ENCODE peak calls at places on chromosome 14, in seven cellular contexts. B, Y, R, I, L, P and F are unnamed samples.

GRCh38 chr14:75459099-75459741 is 31.4 kb downstream of the JDP2 start:
- DNase-seq in B (no peak), Y (no peak), R (no peak), I (no peak), L (no peak), P (no peak), F (peak)

GRCh38 chr14:80602931-80603330 is 338.6 kb downstream of the CEP128 start:
- DNase-seq in B (peak), Y (no peak), R (no peak), I (no peak), L (no peak), P (no peak), F (no peak)

GRCh38 chr14:97295108-97295710 is 498.0 kb downstream of the VRK1 start:
- DNase-seq in B (no peak), Y (no peak), R (no peak), I (no peak), L (no peak), P (no peak), F (no peak)

GRCh38 chr14:67674139-67674479 is 323 bp downstream of the VTI1B start:
- DNase-seq in B (peak), Y (no peak), R (peak), I (peak), L (peak), P (peak), F (peak)

GRCh38 chr14:69284170-69284569 is 24.2 kb downstream of the GALNT16 start:
- DNase-seq in B (no peak), Y (no peak), R (no peak), I (no peak), L (no peak), P (no peak), F (no peak)

GRCh38 chr14:52473557-52473956 is 78.7 kb downstream of the TXNDC16 start:
- DNase-seq in B (peak), Y (no peak), R (peak), I (no peak), L (no peak), P (peak), F (peak)

GRCh38 chr14:58966991-58967390 is 221.5 kb upstream of the DAAM1 start:
- DNase-seq in B (no peak), Y (no peak), R (no peak), I (no peak), L (no peak), P (no peak), F (no peak)

GRCh38 chr14:23646648-23647549 is 10.7 kb downstream of the DHRS2 start:
- DNase-seq in B (no peak), Y (no peak), R (no peak), I (no peak), L (no peak), P (peak), F (no peak)

GRCh38 chr14:63492391-63492790 is 50.8 kb downstream of the PPP2R5E start:
- DNase-seq in B (no peak), Y (no peak), R (no peak), I (no peak), L (no peak), P (no peak), F (no peak)

GRCh38 chr14:39956372-39956771 is 524.1 kb upstream of the FBXO33 start:
- DNase-seq in B (no peak), Y (no peak), R (peak), I (no peak), L (no peak), P (no peak), F (no peak)

GRCh38 chr14:43651185-43651787 is 855.8 kb downstream of the FSCB start:
- DNase-seq in B (no peak), Y (no peak), R (no peak), I (no peak), L (no peak), P (peak), F (no peak)

GRCh38 chr14:76287063-76287462 is 88.9 kb upstream of the ESRRB start:
- DNase-seq in B (no peak), Y (no peak), R (no peak), I (no peak), L (no peak), P (no peak), F (no peak)

GRCh38 chr14:23171251-23171975 is 12.0 kb downstream of the SLC7A8 start:
- DNase-seq in B (no peak), Y (no peak), R (no peak), I (no peak), L (no peak), P (no peak), F (peak)

GRCh38 chr14:37142835-37143499 is 29.4 kb downstream of the SLC25A21 start:
- DNase-seq in B (no peak), Y (no peak), R (no peak), I (no peak), L (no peak), P (peak), F (peak)

GRCh38 chr14:21201732-21202462 is 46.0 kb upstream of the OR5AU1 start:
- DNase-seq in B (no peak), Y (no peak), R (no peak), I (no peak), L (no peak), P (no peak), F (no peak)

GRCh38 chr14:78448483-78449094 is 278.4 kb downstream of the NRXN3 start:
- DNase-seq in B (peak), Y (peak), R (peak), I (peak), L (peak), P (peak), F (peak)

GRCh38 chr14:31449971-31450610 is 7.2 kb downstream of the DTD2 start:
- DNase-seq in B (peak), Y (no peak), R (peak), I (no peak), L (peak), P (peak), F (peak)

GRCh38 chr14:33629721-33630287 is 321.1 kb downstream of the EGLN3 start:
- DNase-seq in B (no peak), Y (no peak), R (no peak), I (no peak), L (no peak), P (no peak), F (no peak)

GRCh38 chr14:40859065-40859464 is 747.6 kb upstream of the LRFN5 start:
- DNase-seq in B (no peak), Y (no peak), R (no peak), I (no peak), L (no peak), P (no peak), F (no peak)

DNA sequence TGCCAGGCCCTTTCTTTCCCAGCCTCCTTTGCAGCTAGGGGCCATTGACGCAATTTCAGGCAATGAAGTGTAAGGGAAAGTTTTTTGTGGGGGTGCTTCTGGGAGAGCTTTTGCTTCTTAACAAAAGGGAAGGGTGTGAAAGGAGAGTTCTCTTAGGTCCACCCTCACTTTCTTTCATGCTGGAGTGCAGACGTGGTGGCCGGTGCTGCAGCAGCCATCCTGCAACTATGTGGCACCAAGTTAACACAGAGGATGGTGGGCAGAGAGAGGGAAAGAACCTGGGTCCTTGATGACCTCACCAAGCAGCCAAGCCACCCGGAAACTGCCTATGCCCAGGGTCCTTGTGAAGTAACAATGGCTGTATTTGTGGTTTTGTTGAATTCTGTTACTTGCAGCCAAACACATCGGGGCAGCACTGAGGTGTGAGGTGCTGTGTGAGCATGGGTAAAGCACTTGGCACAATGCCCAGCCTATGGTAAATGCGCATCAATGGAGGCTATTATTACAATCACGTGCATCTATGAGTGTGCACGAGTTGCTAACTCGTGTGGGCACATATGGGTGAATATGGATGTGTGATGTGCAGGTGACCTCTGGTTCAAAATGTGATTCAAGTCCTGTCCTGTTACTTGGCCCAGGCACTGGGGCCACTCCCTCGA is 122.6 kb downstream of the CALM1 start:
- DNase-seq in B (no peak), Y (no peak), R (no peak), I (no peak), L (no peak), P (no peak), F (no peak)
- TF ChIP-seq JUND in B (no peak), Y (no peak), R (no peak), I (no peak), L (no peak), P (no peak), F (no peak)

GRCh38 chr14:99412122-99413061 is 68.3 kb downstream of the SETD3 start:
- DNase-seq in B (no peak), Y (no peak), R (no peak), I (no peak), L (no peak), P (no peak), F (peak)
- TF ChIP-seq JUND in B (no peak), Y (no peak), R (no peak), I (peak), L (no peak), P (no peak), F (no peak)

GRCh38 chr14:90666571-90666970 is 149.7 kb downstream of the TTC7B start:
- DNase-seq in B (no peak), Y (no peak), R (no peak), I (no peak), L (no peak), P (no peak), F (no peak)
- TF ChIP-seq JUND in B (no peak), Y (no peak), R (no peak), I (no peak), L (no peak), P (no peak), F (no peak)

GRCh38 chr14:77316872-77317271 is 3.8 kb downstream of the POMT2 start:
- DNase-seq in B (no peak), Y (no peak), R (no peak), I (no peak), L (no peak), P (no peak), F (no peak)
- TF ChIP-seq JUND in B (no peak), Y (no peak), R (no peak), I (no peak), L (no peak), P (no peak), F (no peak)

DNA sequence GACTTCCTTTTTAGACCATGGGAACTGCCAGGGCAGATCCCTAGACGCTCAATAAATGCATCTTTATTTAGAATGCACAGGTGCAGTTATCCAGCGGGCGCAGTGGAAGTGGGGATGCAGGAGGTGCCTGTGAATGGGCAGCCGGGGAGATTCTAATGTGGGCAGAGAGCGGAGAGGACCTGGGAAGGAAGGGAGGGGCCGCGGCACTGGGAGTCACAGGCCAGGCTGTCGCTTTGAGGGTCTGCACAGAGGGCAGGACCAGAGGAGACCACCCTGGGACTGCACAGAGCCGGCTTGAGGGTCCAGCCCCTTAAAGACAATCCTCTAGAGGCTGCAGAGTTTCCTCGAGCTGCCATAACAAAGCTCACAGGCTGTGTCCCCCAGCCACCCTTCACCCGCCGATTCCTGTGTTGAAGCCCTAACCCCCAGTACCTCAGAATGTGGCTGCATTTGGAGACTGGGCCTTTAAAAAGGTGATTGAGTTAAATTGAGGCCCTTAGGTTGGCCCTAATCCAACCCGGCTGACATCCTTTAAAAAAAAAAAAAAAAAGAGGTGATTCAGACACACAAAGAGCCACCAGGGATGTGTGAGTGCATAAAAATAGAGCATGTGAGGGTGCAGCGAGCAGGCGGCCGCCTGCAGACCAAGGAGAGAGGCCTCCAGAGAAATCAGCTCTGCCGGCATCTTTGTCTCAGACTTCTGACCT is 44.4 kb upstream of the PPP2R5C start:
- DNase-seq in B (no peak), Y (no peak), R (no peak), I (no peak), L (peak), P (no peak), F (no peak)
- TF ChIP-seq JUND in B (no peak), Y (no peak), R (no peak), I (no peak), L (no peak), P (no peak), F (no peak)

GRCh38 chr14:49950275-49951250 is 57.7 kb downstream of the ARF6 start:
- DNase-seq in B (no peak), Y (no peak), R (peak), I (no peak), L (no peak), P (no peak), F (peak)
- TF ChIP-seq JUND in B (no peak), Y (no peak), R (peak), I (no peak), L (no peak), P (no peak), F (peak)

GRCh38 chr14:55450539-55450938 is 10.1 kb upstream of the TBPL2 start:
- DNase-seq in B (no peak), Y (no peak), R (no peak), I (peak), L (no peak), P (no peak), F (no peak)
- TF ChIP-seq JUND in B (no peak), Y (no peak), R (no peak), I (no peak), L (no peak), P (no peak), F (no peak)